ENCODE peak calls at places on chromosomes 16 and 17, in four cellular contexts. One of them, this sample, is unnamed.

GRCh38 chr16:14015017-14015416 is 56.1 kb upstream of the MRTFB start:
- DNase-seq in K562: no peak
- DNase-seq in GM12878: no peak
- DNase-seq in HepG2: no peak
- DNase-seq in this sample: no peak

GRCh38 chr17:69268442-69269068 is 39.9 kb upstream of the ABCA10 start:
- DNase-seq in K562: no peak
- DNase-seq in GM12878: no peak
- DNase-seq in HepG2: peak; percentile 94
- DNase-seq in this sample: no peak

GRCh38 chr17:42010898-42011516 is 6.2 kb downstream of the DNAJC7 start:
- DNase-seq in K562: peak; percentile 93
- DNase-seq in GM12878: no peak
- DNase-seq in HepG2: peak; percentile 52
- DNase-seq in this sample: peak; percentile 64

GRCh38 chr16:48501516-48502377 is 108.2 kb downstream of the N4BP1 start:
- DNase-seq in K562: peak; percentile 25
- DNase-seq in GM12878: no peak
- DNase-seq in HepG2: no peak
- DNase-seq in this sample: no peak

GRCh38 chr17:68621065-68621464 is 19.9 kb upstream of the FAM20A start:
- DNase-seq in K562: no peak
- DNase-seq in GM12878: no peak
- DNase-seq in HepG2: no peak
- DNase-seq in this sample: no peak

GRCh38 chr16:24758373-24758772 is 28.9 kb downstream of the TNRC6A start:
- DNase-seq in K562: no peak
- DNase-seq in GM12878: no peak
- DNase-seq in HepG2: no peak
- DNase-seq in this sample: no peak

GRCh38 chr16:85628651-85629050 is 15.5 kb downstream of the GSE1 start:
- DNase-seq in K562: no peak
- DNase-seq in GM12878: no peak
- DNase-seq in HepG2: no peak
- DNase-seq in this sample: no peak

GRCh38 chr17:63919311-63919723 is 678 bp upstream of the GH1 start:
- DNase-seq in K562: peak; percentile 78
- DNase-seq in GM12878: peak; percentile 71
- DNase-seq in HepG2: peak; percentile 44
- DNase-seq in this sample: peak; percentile 89

GRCh38 chr16:3674513-3675295 is 20.2 kb downstream of the DNASE1 start:
- DNase-seq in K562: no peak
- DNase-seq in GM12878: no peak
- DNase-seq in HepG2: no peak
- DNase-seq in this sample: no peak

GRCh38 chr17:5381542-5381941 is 37.9 kb downstream of the NUP88 start:
- DNase-seq in K562: no peak
- DNase-seq in GM12878: no peak
- DNase-seq in HepG2: no peak
- DNase-seq in this sample: no peak

GRCh38 chr16:23432176-23433128 is 20.5 kb downstream of the COG7 start:
- DNase-seq in K562: no peak
- DNase-seq in GM12878: no peak
- DNase-seq in HepG2: peak; percentile 46
- DNase-seq in this sample: peak; percentile 22

DNA sequence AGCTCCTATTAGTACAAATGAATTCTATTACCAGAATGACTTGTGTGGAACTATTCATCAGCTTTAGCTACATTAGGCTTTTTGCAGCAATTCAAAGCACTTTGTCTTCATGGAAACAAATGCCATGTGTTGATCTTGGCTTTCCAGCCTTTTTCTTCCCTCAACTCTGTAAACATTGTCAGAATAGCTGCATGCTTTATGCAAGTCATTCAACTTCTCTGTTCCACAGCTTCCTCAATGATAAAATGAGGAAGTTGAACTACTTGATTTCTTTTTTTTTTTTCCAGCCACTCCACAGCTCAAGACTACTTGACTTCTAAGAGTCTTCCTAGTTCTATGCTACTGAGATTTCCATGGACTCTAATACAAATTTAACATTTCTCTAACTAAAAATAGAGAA is 41.1 kb downstream of the KIAA0753 start:
- DNase-seq in K562: no peak
- DNase-seq in GM12878: no peak
- DNase-seq in HepG2: no peak
- DNase-seq in this sample: no peak
- H3K4me2 ChIP-seq in K562: no peak overlapping the region
- H3K4me2 ChIP-seq in GM12878: no peak overlapping the region
- H3K4me2 ChIP-seq in HepG2: no peak overlapping the region
- H3K4me2 ChIP-seq in this sample: no peak overlapping the region

GRCh38 chr17:7250655-7251329 is 742 bp downstream of the CTDNEP1 start:
- DNase-seq in K562: no peak
- DNase-seq in GM12878: no peak
- DNase-seq in HepG2: no peak
- DNase-seq in this sample: no peak

GRCh38 chr17:7253082-7253481 is 1.1 kb downstream of the ELP5 start:
- DNase-seq in K562: no peak
- DNase-seq in GM12878: no peak
- DNase-seq in HepG2: no peak
- DNase-seq in this sample: no peak

GRCh38 chr17:7254511-7254910 is 2.5 kb downstream of the ELP5 start:
- DNase-seq in K562: no peak
- DNase-seq in GM12878: no peak
- DNase-seq in HepG2: no peak
- DNase-seq in this sample: no peak

GRCh38 chr17:7251330-7252175 is at the start of gene CTDNEP1:
- DNase-seq in K562: peak; percentile 73
- DNase-seq in GM12878: peak; percentile 98
- DNase-seq in HepG2: peak; percentile 99
- DNase-seq in this sample: peak; percentile 96

DNA sequence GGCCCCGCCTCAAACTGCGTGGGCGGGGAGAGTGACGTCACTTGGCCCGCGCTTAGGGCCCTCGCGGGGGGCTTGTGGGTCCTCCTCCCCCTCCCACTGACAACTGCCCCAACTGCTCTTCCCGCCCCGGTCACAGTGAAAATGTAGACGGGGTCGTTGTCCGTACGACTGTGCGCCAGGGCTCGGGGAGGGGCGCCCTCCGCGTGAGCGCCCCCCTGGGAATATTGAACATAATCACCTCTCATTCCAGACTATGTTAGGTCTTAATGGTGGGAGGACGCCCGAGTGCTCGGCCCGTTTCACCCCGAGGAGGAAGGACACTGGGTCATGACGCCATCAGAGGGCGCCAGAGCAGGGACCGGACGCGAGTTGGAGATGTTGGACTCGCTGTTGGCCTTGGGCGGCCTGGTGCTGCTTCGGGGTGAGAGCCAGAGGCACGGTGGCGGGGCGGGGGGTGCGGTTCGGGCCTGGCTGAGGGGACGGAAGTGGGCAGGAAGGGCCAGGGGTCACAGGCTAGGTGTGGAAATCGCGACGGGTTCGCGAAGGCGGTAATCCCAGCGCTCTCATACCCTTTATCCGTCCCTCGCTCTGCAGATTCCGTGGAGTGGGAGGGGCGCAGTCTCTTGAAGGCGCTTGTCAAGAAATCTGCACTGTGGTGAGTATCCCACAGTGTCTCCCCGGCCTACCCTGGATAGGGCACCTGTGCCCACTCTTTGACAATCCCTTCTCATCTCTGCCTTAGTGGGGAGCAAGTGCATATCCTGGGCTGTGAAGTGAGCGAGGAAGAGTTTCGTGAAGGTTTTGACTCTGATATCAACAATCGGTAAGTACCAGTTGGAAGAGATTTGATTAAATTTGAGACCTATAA is at the start of gene ELP5:
- DNase-seq in K562: peak; percentile 84
- DNase-seq in GM12878: peak; percentile 82
- DNase-seq in HepG2: peak; percentile 94
- DNase-seq in this sample: peak; percentile 91
- TF ChIP-seq FOXM1 in K562: no peak
- TF ChIP-seq FOXM1 in GM12878: no peak
- TF ChIP-seq FOXM1 in HepG2: no peak
- TF ChIP-seq FOXM1 in this sample: no peak

DNA sequence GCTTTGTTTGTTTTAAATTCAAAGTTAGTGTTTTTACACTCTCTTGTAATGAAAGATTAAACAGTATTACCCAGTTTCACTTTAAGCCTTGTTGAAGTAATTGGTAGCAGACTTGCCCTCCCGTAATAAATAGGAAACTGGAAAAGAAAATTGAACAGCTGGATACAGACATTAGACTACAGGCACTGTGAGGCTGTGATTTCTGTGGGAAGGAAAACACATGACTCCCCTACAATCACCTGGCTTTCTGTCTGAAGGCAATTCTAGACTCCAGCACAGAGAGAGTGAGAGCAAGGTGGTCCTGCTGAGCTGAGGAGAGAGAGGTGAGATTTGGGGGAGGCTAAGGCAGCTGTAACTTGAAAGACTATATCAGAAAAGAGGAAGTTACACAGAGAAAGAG is 57.8 kb upstream of the CDYL2 start:
- DNase-seq in K562: no peak
- DNase-seq in GM12878: no peak
- DNase-seq in HepG2: no peak
- DNase-seq in this sample: no peak
- H3K4me2 ChIP-seq in K562: no peak overlapping the region
- H3K4me2 ChIP-seq in GM12878: peak overlapping the region; percentile 42
- H3K4me2 ChIP-seq in HepG2: no peak overlapping the region
- H3K4me2 ChIP-seq in this sample: no peak overlapping the region

DNA sequence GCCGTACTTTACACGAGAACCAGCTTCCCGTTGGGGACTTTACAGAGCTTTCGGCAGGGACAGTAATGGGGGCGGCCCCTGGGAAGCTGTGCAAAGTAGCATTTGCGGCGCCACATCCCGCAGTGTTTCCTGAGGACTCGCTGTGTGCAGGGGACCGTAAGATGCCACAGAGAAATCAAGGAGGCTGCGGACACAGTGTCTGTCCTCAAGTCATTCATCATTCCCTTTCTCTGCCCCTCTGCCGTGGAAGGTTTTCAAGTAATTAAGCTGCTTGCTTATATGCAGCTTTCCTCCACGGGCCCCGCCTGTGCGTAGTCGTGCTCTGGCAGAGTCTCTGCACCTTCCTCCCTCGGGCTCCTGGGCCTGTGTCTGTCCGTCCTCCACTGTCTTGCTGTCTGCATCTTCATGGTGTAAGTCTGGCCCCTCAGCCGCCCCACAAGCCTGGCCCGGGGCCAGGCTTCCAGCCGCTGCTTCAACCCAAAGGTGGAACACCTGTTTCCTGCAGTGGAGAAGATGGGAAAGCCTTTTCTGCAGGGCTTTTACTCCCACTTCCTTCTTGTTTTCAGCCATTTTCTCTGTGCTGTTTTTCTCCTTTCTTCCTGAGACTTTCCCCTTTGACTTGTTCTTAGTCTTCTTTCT is 216.9 kb upstream of the CHMP6 start:
- DNase-seq in K562: no peak
- DNase-seq in GM12878: no peak
- DNase-seq in HepG2: no peak
- DNase-seq in this sample: no peak
- TF ChIP-seq FOXM1 in K562: no peak
- TF ChIP-seq FOXM1 in GM12878: no peak
- TF ChIP-seq FOXM1 in HepG2: no peak
- TF ChIP-seq FOXM1 in this sample: no peak

GRCh38 chr17:71495420-71495819 is 625.4 kb upstream of the SOX9 start:
- DNase-seq in K562: no peak
- DNase-seq in GM12878: no peak
- DNase-seq in HepG2: no peak
- DNase-seq in this sample: no peak
- H3K4me2 ChIP-seq in K562: no peak overlapping the region
- H3K4me2 ChIP-seq in GM12878: no peak overlapping the region
- H3K4me2 ChIP-seq in HepG2: no peak overlapping the region
- H3K4me2 ChIP-seq in this sample: no peak overlapping the region

DNA sequence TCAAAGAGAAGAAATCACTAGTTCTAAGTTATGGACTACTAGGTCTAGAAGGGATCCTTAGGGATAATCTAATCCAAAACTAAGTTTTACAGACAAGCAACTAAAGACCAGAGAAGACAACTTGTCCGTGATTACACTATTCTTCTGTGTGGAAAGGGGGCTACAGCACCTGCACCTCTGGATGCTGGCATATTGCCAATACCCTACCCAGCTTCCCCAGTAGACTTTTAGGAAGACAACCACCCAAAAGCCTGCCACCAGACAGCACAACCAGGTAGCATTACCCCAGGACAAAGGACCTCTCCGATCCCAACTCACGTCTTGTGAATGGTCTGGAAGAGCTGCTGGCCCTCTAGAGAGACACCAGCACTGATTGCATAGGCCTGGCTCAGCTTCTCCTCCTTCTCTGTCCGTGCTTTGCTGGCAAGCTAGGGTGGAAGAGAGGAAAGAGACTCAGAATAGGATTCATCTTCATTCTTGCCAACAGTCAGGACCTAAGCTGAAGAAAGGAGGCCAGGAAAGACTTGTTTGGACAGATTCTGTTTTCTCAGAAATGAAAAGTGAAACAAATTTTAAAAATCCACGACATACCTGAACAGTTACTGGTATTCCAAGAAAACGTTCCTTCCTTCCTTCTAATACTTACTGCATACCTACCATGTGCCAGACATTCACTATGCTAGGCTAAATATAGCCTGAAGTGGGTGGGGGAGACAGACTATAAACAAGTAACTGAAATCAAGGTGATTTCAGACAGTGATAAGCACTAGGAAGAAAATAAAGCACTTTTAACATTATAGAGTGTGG is 25.3 kb upstream of the TMEM101 start:
- DNase-seq in K562: no peak
- DNase-seq in GM12878: no peak
- DNase-seq in HepG2: no peak
- DNase-seq in this sample: no peak
- TF ChIP-seq FOXM1 in K562: no peak
- TF ChIP-seq FOXM1 in GM12878: no peak
- TF ChIP-seq FOXM1 in HepG2: no peak
- TF ChIP-seq FOXM1 in this sample: no peak

This sample was measured in SK-N-SH.